ENCODE peak calls at places on chromosome 5, in ten cellular contexts. Y, F, V, R, B, I, D, S, E and A are unnamed samples.

GRCh38 chr5:137666109-137666850 is 69.6 kb downstream of the KLHL3 start:
- DNase-seq in Y (no peak), F (no peak), V (no peak), R (no peak), B (no peak), I (no peak), D (peak), S (no peak), E (no peak), A (no peak)

GRCh38 chr5:59842999-59843398 is 50.5 kb downstream of the PDE4D start:
- DNase-seq in Y (no peak), F (no peak), V (no peak), R (no peak), B (no peak), I (no peak), D (no peak), S (no peak), E (peak), A (no peak)

GRCh38 chr5:86143837-86144236 is 473.9 kb upstream of the COX7C start:
- DNase-seq in Y (no peak), F (no peak), V (no peak), R (no peak), B (no peak), I (no peak), D (no peak), S (peak), E (no peak), A (no peak)

GRCh38 chr5:59337240-59337639 is 556.3 kb downstream of the PDE4D start:
- DNase-seq in Y (no peak), F (no peak), V (no peak), R (no peak), B (no peak), I (no peak), D (no peak), S (no peak), E (no peak), A (no peak)

GRCh38 chr5:109784687-109785086 is 95.0 kb downstream of the MAN2A1 start:
- DNase-seq in Y (no peak), F (no peak), V (no peak), R (no peak), B (no peak), I (no peak), D (no peak), S (no peak), E (peak), A (no peak)

GRCh38 chr5:91266184-91266705 is 116.9 kb downstream of the ARRDC3 start:
- DNase-seq in Y (peak), F (no peak), V (no peak), R (no peak), B (no peak), I (no peak), D (peak), S (no peak), E (peak), A (no peak)

GRCh38 chr5:43193171-43193951 is 1.3 kb downstream of the NIM1K start:
- DNase-seq in Y (peak), F (peak), V (peak), R (peak), B (no peak), I (peak), D (no peak), S (no peak), E (peak), A (no peak)

GRCh38 chr5:42944989-42945388 is 95.1 kb downstream of the ANXA2R start:
- DNase-seq in Y (peak), F (no peak), V (no peak), R (no peak), B (no peak), I (peak), D (no peak), S (no peak), E (peak), A (no peak)

GRCh38 chr5:159331099-159331973 is 1.0 kb upstream of the IL12B start:
- DNase-seq in Y (peak), F (peak), V (no peak), R (peak), B (peak), I (peak), D (peak), S (peak), E (peak), A (peak)

GRCh38 chr5:173891367-173891766 is 3.2 kb downstream of the CPEB4 start:
- DNase-seq in Y (no peak), F (no peak), V (no peak), R (no peak), B (no peak), I (no peak), D (no peak), S (no peak), E (no peak), A (no peak)
- TF ChIP-seq CTCF in Y (no peak), F (no peak), V (no peak), R (no peak), B (no peak), I (no peak), D (no peak), S (no peak), E (no peak), A (no peak)

GRCh38 chr5:66425842-66426241 is 170.4 kb upstream of the MAST4 start:
- DNase-seq in Y (no peak), F (no peak), V (no peak), R (no peak), B (no peak), I (no peak), D (no peak), S (no peak), E (no peak), A (no peak)

GRCh38 chr5:66423484-66423883 is 172.7 kb upstream of the MAST4 start:
- DNase-seq in Y (no peak), F (no peak), V (no peak), R (no peak), B (no peak), I (no peak), D (no peak), S (no peak), E (no peak), A (no peak)

DNA sequence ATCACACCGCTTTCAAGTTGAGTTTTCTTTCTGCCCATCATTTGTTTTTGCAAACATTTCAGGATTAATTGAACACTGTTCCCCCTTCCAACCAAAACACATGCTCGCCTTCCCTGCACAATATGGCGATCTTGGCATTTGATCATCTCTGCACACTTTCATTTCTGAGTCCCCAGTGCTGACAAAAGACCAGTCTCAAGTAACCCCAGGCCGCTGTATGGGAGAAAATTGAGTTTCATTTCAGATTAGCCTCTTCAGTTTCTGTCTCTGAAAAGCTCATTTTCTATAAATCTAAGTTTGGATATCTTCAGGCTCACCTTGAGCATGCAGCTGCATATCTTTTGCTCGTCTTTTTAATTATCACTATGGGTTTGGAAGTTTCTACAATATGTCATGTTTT is 169.2 kb upstream of the MAST4 start:
- DNase-seq in Y (no peak), F (no peak), V (no peak), R (no peak), B (no peak), I (no peak), D (no peak), S (no peak), E (no peak), A (no peak)
- TF ChIP-seq CTCF in Y (no peak), F (no peak), V (no peak), R (no peak), B (no peak), I (no peak), D (no peak), S (no peak), E (no peak), A (no peak)

GRCh38 chr5:132418876-132419275 is 49.4 kb downstream of the SLC22A5 start:
- DNase-seq in Y (no peak), F (no peak), V (no peak), R (no peak), B (no peak), I (no peak), D (no peak), S (peak), E (peak), A (no peak)

GRCh38 chr5:132422720-132423442 is 53.4 kb downstream of the SLC22A5 start:
- DNase-seq in Y (no peak), F (no peak), V (peak), R (no peak), B (no peak), I (no peak), D (peak), S (no peak), E (peak), A (no peak)

GRCh38 chr5:132419517-132420468 is 50.3 kb downstream of the SLC22A5 start:
- DNase-seq in Y (peak), F (peak), V (peak), R (peak), B (peak), I (peak), D (peak), S (peak), E (peak), A (peak)

GRCh38 chr5:132421442-132421841 is 51.9 kb downstream of the SLC22A5 start:
- DNase-seq in Y (no peak), F (no peak), V (no peak), R (no peak), B (no peak), I (no peak), D (no peak), S (no peak), E (no peak), A (no peak)

DNA sequence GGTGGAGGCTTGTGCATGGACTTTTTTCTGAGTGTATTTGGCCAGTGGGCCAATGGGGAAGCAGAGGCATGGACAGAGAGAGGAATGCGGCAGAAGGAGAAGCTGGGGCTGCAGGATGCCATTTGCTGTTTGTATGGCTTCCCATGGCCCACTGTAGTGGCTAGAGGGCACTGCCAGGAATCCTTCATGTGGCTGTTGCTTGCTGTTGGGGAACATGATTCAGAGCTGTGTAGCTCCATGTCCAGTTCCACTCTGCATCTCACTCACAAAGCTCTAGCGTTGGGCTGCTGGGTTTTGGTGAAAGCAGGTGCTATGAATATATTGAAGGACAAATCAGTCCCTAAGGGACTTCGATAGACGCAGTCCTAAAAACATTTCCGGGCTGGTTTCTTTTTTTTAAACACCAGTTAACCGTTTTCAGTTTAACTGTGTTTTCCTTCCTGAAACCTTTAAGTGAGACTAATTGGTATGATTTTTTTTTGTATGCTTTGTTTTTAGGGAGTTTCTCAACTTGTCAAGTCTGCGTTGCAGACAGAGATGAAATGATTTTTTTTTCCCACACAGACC is 51.3 kb downstream of the SLC22A5 start:
- DNase-seq in Y (no peak), F (no peak), V (no peak), R (no peak), B (no peak), I (no peak), D (peak), S (no peak), E (no peak), A (no peak)
- TF ChIP-seq CTCF in Y (no peak), F (no peak), V (no peak), R (no peak), B (no peak), I (no peak), D (no peak), S (no peak), E (no peak), A (no peak)

GRCh38 chr5:113205807-113206206 is 229.0 kb downstream of the TSSK1B start:
- DNase-seq in Y (no peak), F (no peak), V (peak), R (no peak), B (no peak), I (no peak), D (no peak), S (no peak), E (peak), A (no peak)
- TF ChIP-seq CTCF in Y (no peak), F (peak), V (peak), R (no peak), B (no peak), I (no peak), D (no peak), S (no peak), E (peak), A (no peak)

GRCh38 chr5:160649304-160649703 is 202.7 kb downstream of the ATP10B start:
- DNase-seq in Y (no peak), F (peak), V (peak), R (no peak), B (no peak), I (peak), D (no peak), S (no peak), E (peak), A (no peak)
- TF ChIP-seq CTCF in Y (no peak), F (peak), V (peak), R (no peak), B (no peak), I (no peak), D (peak), S (peak), E (peak), A (no peak)

DNA sequence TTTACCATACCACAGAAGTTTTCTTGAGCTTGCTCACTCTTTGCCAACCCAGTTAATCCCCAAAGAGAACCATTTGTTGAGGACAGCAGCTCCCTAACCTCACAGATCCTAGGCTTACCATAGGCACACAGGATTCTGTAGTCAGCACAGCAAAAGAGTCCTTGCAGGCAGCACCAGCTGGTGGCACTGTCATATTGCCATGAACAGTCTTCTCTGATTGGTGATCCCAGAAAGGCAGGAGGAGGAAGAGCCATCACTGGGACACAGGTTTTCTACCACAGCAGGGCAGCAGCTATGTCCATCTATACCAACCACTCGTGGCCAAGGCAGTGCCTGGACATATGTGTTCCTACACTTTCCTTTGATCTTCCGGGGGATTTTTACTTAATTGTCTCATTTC is 297.1 kb upstream of the CD180 start:
- DNase-seq in Y (no peak), F (peak), V (peak), R (no peak), B (no peak), I (peak), D (no peak), S (no peak), E (peak), A (no peak)
- TF ChIP-seq CTCF in Y (no peak), F (peak), V (peak), R (peak), B (no peak), I (no peak), D (peak), S (no peak), E (peak), A (no peak)

DNA sequence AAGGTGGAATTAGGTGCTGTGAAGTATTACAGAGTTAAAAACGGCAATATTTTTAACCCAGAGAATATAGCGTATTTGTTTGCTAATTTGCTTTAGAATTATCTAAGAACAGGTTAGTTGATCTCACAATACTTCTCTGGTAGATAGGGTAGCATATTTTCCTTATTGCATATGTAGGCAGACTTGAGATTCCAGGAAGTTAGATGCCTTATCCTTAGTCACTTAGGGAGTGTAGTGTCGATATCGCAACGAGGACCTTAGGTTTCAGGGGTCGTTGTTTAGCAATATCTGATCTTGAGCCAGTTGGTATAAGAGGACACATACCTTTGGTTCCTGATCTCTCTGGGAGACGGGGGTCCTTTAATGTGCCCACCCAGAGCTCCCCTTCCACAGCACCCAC is 28.5 kb upstream of the IL6ST start:
- DNase-seq in Y (no peak), F (no peak), V (no peak), R (no peak), B (no peak), I (no peak), D (no peak), S (no peak), E (peak), A (no peak)
- TF ChIP-seq CTCF in Y (no peak), F (no peak), V (no peak), R (no peak), B (no peak), I (no peak), D (no peak), S (no peak), E (no peak), A (no peak)